ENCODE peak calls at places on chromosome 9, in seven cellular contexts. One of them, this sample, is unnamed.
A peak's percentile ranks its signal among the peaks of the same experiment; 100 is the strongest.

GRCh38 chr9:76528056-76528455 is 69.1 kb downstream of the GCNT1 start:
- DNase-seq in IMR-90: no peak
- DNase-seq in upper lobe of left lung: no peak
- DNase-seq in transverse colon: no peak
- DNase-seq in testis: no peak
- DNase-seq in breast epithelium: no peak
- DNase-seq in HCT116: no peak
- DNase-seq in this sample: no peak

GRCh38 chr9:4923580-4924544 is 61.2 kb upstream of the JAK2 start:
- DNase-seq in IMR-90: peak; percentile 44
- DNase-seq in upper lobe of left lung: no peak
- DNase-seq in transverse colon: no peak
- DNase-seq in testis: peak; percentile 32
- DNase-seq in breast epithelium: no peak
- DNase-seq in HCT116: no peak
- DNase-seq in this sample: no peak

GRCh38 chr9:122005597-122005996 is 87.5 kb downstream of the TTLL11 start:
- DNase-seq in IMR-90: peak; percentile 41
- DNase-seq in upper lobe of left lung: no peak
- DNase-seq in transverse colon: no peak
- DNase-seq in testis: no peak
- DNase-seq in breast epithelium: no peak
- DNase-seq in HCT116: no peak
- DNase-seq in this sample: no peak

GRCh38 chr9:110073356-110073666 is 134.6 kb downstream of the C9orf152 start:
- DNase-seq in IMR-90: no peak
- DNase-seq in upper lobe of left lung: no peak
- DNase-seq in transverse colon: no peak
- DNase-seq in testis: no peak
- DNase-seq in breast epithelium: no peak
- DNase-seq in HCT116: no peak
- DNase-seq in this sample: no peak

GRCh38 chr9:37329576-37329975 is 92.9 kb upstream of the GRHPR start:
- DNase-seq in IMR-90: peak; percentile 50
- DNase-seq in upper lobe of left lung: no peak
- DNase-seq in transverse colon: no peak
- DNase-seq in testis: no peak
- DNase-seq in breast epithelium: no peak
- DNase-seq in HCT116: no peak
- DNase-seq in this sample: no peak

GRCh38 chr9:88775037-88775471 is 216.2 kb upstream of the S1PR3 start:
- DNase-seq in IMR-90: peak; percentile 98
- DNase-seq in upper lobe of left lung: no peak
- DNase-seq in transverse colon: no peak
- DNase-seq in testis: peak; percentile 79
- DNase-seq in breast epithelium: no peak
- DNase-seq in HCT116: no peak
- DNase-seq in this sample: no peak

GRCh38 chr9:129143461-129143927 is 32.3 kb downstream of the PTPA start:
- DNase-seq in IMR-90: peak; percentile 84
- DNase-seq in upper lobe of left lung: peak; percentile 84
- DNase-seq in transverse colon: peak; percentile 37
- DNase-seq in testis: peak; percentile 64
- DNase-seq in breast epithelium: no peak
- DNase-seq in HCT116: no peak
- DNase-seq in this sample: peak; percentile 77

GRCh38 chr9:82363236-82363635 is 374.7 kb downstream of the SPATA31D1 start:
- DNase-seq in IMR-90: no peak
- DNase-seq in upper lobe of left lung: no peak
- DNase-seq in transverse colon: no peak
- DNase-seq in testis: no peak
- DNase-seq in breast epithelium: no peak
- DNase-seq in HCT116: no peak
- DNase-seq in this sample: no peak

GRCh38 chr9:126676685-126677143 is 63.0 kb downstream of the LMX1B start:
- DNase-seq in IMR-90: no peak
- DNase-seq in upper lobe of left lung: no peak
- DNase-seq in transverse colon: no peak
- DNase-seq in testis: no peak
- DNase-seq in breast epithelium: peak; percentile 54
- DNase-seq in HCT116: no peak
- DNase-seq in this sample: peak; percentile 52

GRCh38 chr9:128232811-128233428 is 29.7 kb downstream of the DNM1 start:
- DNase-seq in IMR-90: no peak
- DNase-seq in upper lobe of left lung: no peak
- DNase-seq in transverse colon: no peak
- DNase-seq in testis: no peak
- DNase-seq in breast epithelium: no peak
- DNase-seq in HCT116: no peak
- DNase-seq in this sample: no peak

GRCh38 chr9:95766906-95767305 is 108.6 kb upstream of the ERCC6L2 start:
- DNase-seq in IMR-90: no peak
- DNase-seq in upper lobe of left lung: no peak
- DNase-seq in transverse colon: no peak
- DNase-seq in testis: no peak
- DNase-seq in breast epithelium: no peak
- DNase-seq in HCT116: no peak
- DNase-seq in this sample: no peak

GRCh38 chr9:2625427-2625826 is 3.8 kb downstream of the VLDLR start:
- DNase-seq in IMR-90: no peak
- DNase-seq in upper lobe of left lung: no peak
- DNase-seq in transverse colon: no peak
- DNase-seq in testis: no peak
- DNase-seq in breast epithelium: no peak
- DNase-seq in HCT116: no peak
- DNase-seq in this sample: no peak

GRCh38 chr9:36934478-36935065 is 99.5 kb downstream of the PAX5 start:
- DNase-seq in IMR-90: no peak
- DNase-seq in upper lobe of left lung: no peak
- DNase-seq in transverse colon: no peak
- DNase-seq in testis: no peak
- DNase-seq in breast epithelium: no peak
- DNase-seq in HCT116: no peak
- DNase-seq in this sample: no peak

GRCh38 chr9:109968702-109969450 is 188.9 kb downstream of the PALM2AKAP2 start:
- DNase-seq in IMR-90: peak; percentile 54
- DNase-seq in upper lobe of left lung: no peak
- DNase-seq in transverse colon: no peak
- DNase-seq in testis: peak; percentile 17
- DNase-seq in breast epithelium: no peak
- DNase-seq in HCT116: no peak
- DNase-seq in this sample: no peak

GRCh38 chr9:126705767-126706697 is 92.3 kb downstream of the LMX1B start:
- DNase-seq in IMR-90: peak; percentile 11
- DNase-seq in upper lobe of left lung: no peak
- DNase-seq in transverse colon: peak; percentile 74
- DNase-seq in testis: peak; percentile 77
- DNase-seq in breast epithelium: peak; percentile 36
- DNase-seq in HCT116: peak; percentile 40
- DNase-seq in this sample: peak; percentile 74

GRCh38 chr9:82949203-82949602 is 113.7 kb downstream of the RASEF start:
- DNase-seq in IMR-90: no peak
- DNase-seq in upper lobe of left lung: no peak
- DNase-seq in transverse colon: no peak
- DNase-seq in testis: no peak
- DNase-seq in breast epithelium: no peak
- DNase-seq in HCT116: no peak
- DNase-seq in this sample: no peak

GRCh38 chr9:83707518-83707767 is 315 bp downstream of the UBQLN1 start:
- DNase-seq in IMR-90: no peak
- DNase-seq in upper lobe of left lung: peak; percentile 95
- DNase-seq in transverse colon: no peak
- DNase-seq in testis: no peak
- DNase-seq in breast epithelium: peak; percentile 67
- DNase-seq in HCT116: no peak
- DNase-seq in this sample: no peak

GRCh38 chr9:125431741-125432271 is 170.2 kb downstream of the GAPVD1 start:
- DNase-seq in IMR-90: no peak
- DNase-seq in upper lobe of left lung: no peak
- DNase-seq in transverse colon: no peak
- DNase-seq in testis: no peak
- DNase-seq in breast epithelium: no peak
- DNase-seq in HCT116: no peak
- DNase-seq in this sample: no peak

GRCh38 chr9:89080193-89080592 is 88.9 kb downstream of the S1PR3 start:
- DNase-seq in IMR-90: peak; percentile 23
- DNase-seq in upper lobe of left lung: no peak
- DNase-seq in transverse colon: peak; percentile 29
- DNase-seq in testis: peak; percentile 36
- DNase-seq in breast epithelium: peak; percentile 19
- DNase-seq in HCT116: no peak
- DNase-seq in this sample: no peak

GRCh38 chr9:98551511-98552286 is 157.0 kb downstream of the GABBR2 start:
- DNase-seq in IMR-90: peak; percentile 97
- DNase-seq in upper lobe of left lung: no peak
- DNase-seq in transverse colon: no peak
- DNase-seq in testis: no peak
- DNase-seq in breast epithelium: peak; percentile 2
- DNase-seq in HCT116: no peak
- DNase-seq in this sample: no peak

GRCh38 chr9:90979138-90979551 is 177.5 kb downstream of the SYK start:
- DNase-seq in IMR-90: no peak
- DNase-seq in upper lobe of left lung: no peak
- DNase-seq in transverse colon: no peak
- DNase-seq in testis: no peak
- DNase-seq in breast epithelium: no peak
- DNase-seq in HCT116: no peak
- DNase-seq in this sample: no peak

GRCh38 chr9:88418715-88419540 is 30.7 kb downstream of the SPIN1 start:
- DNase-seq in IMR-90: no peak
- DNase-seq in upper lobe of left lung: no peak
- DNase-seq in transverse colon: no peak
- DNase-seq in testis: no peak
- DNase-seq in breast epithelium: no peak
- DNase-seq in HCT116: no peak
- DNase-seq in this sample: no peak

DNA sequence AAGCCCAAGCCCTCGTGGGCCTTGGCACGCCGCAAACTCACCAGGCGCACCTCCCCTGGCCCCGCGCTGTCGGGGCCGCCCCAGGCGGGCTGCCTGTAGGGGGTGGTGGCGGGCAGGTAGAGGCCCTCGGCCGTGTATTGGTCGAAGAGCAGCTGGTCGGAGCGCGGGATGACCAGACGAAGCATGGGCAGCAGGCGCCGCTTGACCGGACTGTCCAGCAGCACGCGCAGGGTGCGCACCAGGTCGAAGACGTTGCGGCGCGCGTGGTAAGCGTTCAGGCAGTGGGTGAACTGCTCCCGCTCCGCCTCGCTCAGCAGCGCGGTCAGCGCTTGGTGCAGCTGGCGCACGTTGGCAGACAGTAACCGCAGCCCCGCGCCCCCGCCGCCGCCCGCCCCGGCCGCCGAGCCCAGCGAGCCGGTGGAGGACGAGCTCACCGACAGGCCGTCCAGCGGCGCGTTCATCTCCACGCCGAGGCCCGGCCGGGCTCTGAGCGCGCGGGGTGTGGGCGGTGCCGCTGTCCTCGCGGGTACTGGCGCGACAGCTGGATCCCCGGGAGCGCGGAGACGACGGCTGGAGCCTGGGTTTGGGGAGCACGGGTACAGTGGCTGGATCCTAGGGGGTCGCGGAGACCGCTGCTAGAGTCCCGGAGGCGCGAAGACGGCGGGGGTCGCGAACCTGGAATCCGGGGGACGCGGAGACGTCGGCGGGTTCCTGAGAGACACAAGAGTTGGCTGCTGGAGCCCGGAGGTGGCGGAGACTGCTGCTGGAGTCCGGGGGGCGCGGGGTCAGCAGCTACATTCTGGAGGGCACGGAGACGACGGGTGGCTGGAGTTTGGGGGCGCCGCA is 709 bp downstream of the WHRN start:
- DNase-seq in IMR-90: peak; percentile 19
- DNase-seq in upper lobe of left lung: peak; percentile 93
- DNase-seq in transverse colon: peak; percentile 44
- DNase-seq in testis: no peak
- DNase-seq in breast epithelium: peak; percentile 48
- DNase-seq in HCT116: peak; percentile 18
- DNase-seq in this sample: peak; percentile 65
- H3K27ac ChIP-seq in IMR-90: no peak overlapping the region
- H3K27ac ChIP-seq in upper lobe of left lung: no peak overlapping the region
- H3K27ac ChIP-seq in transverse colon: peak overlapping the region; percentile 89
- H3K27ac ChIP-seq in testis: peak overlapping the region; percentile 75
- H3K27ac ChIP-seq in breast epithelium: peak overlapping the region; percentile 90
- H3K27ac ChIP-seq in HCT116: peak overlapping the region; percentile 34
- H3K27ac ChIP-seq in this sample: peak overlapping the region; percentile 39

GRCh38 chr9:136093995-136094881 is 851 bp downstream of the NACC2 start:
- DNase-seq in IMR-90: peak; percentile 31
- DNase-seq in upper lobe of left lung: peak; percentile 93
- DNase-seq in transverse colon: peak; percentile 74
- DNase-seq in testis: peak; percentile 77
- DNase-seq in breast epithelium: peak; percentile 71
- DNase-seq in HCT116: peak; percentile 32
- DNase-seq in this sample: peak; percentile 85
- TF ChIP-seq POLR2A in IMR-90: no peak
- TF ChIP-seq POLR2A in upper lobe of left lung: peak; percentile 44
- TF ChIP-seq POLR2A in transverse colon: no peak
- TF ChIP-seq POLR2A in testis: no peak
- TF ChIP-seq POLR2A in breast epithelium: no peak
- TF ChIP-seq POLR2A in HCT116: no peak
- TF ChIP-seq POLR2A in this sample: peak; percentile 52

GRCh38 chr9:92724528-92725265 is 39.9 kb downstream of the BICD2 start:
- DNase-seq in IMR-90: no peak
- DNase-seq in upper lobe of left lung: no peak
- DNase-seq in transverse colon: no peak
- DNase-seq in testis: no peak
- DNase-seq in breast epithelium: peak; percentile 12
- DNase-seq in HCT116: no peak
- DNase-seq in this sample: no peak
- H3K36me3 ChIP-seq in IMR-90: peaks cover 50% of the 10 kb centered on the region
- H3K36me3 ChIP-seq in upper lobe of left lung: peaks cover 58% of the 10 kb centered on the region
- H3K36me3 ChIP-seq in transverse colon: no peaks in the 10 kb centered on the region
- H3K36me3 ChIP-seq in testis: no peaks in the 10 kb centered on the region
- H3K36me3 ChIP-seq in breast epithelium: peaks cover 2% of the 10 kb centered on the region
- H3K36me3 ChIP-seq in HCT116: peaks cover 16% of the 10 kb centered on the region
- H3K36me3 ChIP-seq in this sample: peaks cover 12% of the 10 kb centered on the region

GRCh38 chr9:70042461-70043215 is 1.0 kb upstream of the MAMDC2 start:
- DNase-seq in IMR-90: no peak
- DNase-seq in upper lobe of left lung: no peak
- DNase-seq in transverse colon: no peak
- DNase-seq in testis: no peak
- DNase-seq in breast epithelium: peak; percentile 41
- DNase-seq in HCT116: no peak
- DNase-seq in this sample: no peak

GRCh38 chr9:70031141-70031545 is 12.5 kb upstream of the MAMDC2 start:
- DNase-seq in IMR-90: peak; percentile 68
- DNase-seq in upper lobe of left lung: no peak
- DNase-seq in transverse colon: no peak
- DNase-seq in testis: no peak
- DNase-seq in breast epithelium: no peak
- DNase-seq in HCT116: peak; percentile 65
- DNase-seq in this sample: no peak

GRCh38 chr9:70034292-70034711 is 9.3 kb upstream of the MAMDC2 start:
- DNase-seq in IMR-90: peak; percentile 31
- DNase-seq in upper lobe of left lung: no peak
- DNase-seq in transverse colon: no peak
- DNase-seq in testis: no peak
- DNase-seq in breast epithelium: no peak
- DNase-seq in HCT116: no peak
- DNase-seq in this sample: no peak

GRCh38 chr9:70040506-70040905 is 3.1 kb upstream of the MAMDC2 start:
- DNase-seq in IMR-90: no peak
- DNase-seq in upper lobe of left lung: no peak
- DNase-seq in transverse colon: no peak
- DNase-seq in testis: no peak
- DNase-seq in breast epithelium: no peak
- DNase-seq in HCT116: no peak
- DNase-seq in this sample: no peak

GRCh38 chr9:70036641-70037040 is 7.0 kb upstream of the MAMDC2 start:
- DNase-seq in IMR-90: no peak
- DNase-seq in upper lobe of left lung: no peak
- DNase-seq in transverse colon: no peak
- DNase-seq in testis: no peak
- DNase-seq in breast epithelium: peak; percentile 76
- DNase-seq in HCT116: no peak
- DNase-seq in this sample: no peak
- H3K27ac ChIP-seq in IMR-90: no peak overlapping the region
- H3K27ac ChIP-seq in upper lobe of left lung: no peak overlapping the region
- H3K27ac ChIP-seq in transverse colon: no peak overlapping the region
- H3K27ac ChIP-seq in testis: no peak overlapping the region
- H3K27ac ChIP-seq in breast epithelium: peak overlapping the region; percentile 29
- H3K27ac ChIP-seq in HCT116: no peak overlapping the region
- H3K27ac ChIP-seq in this sample: no peak overlapping the region